ENCODE peak calls at places on chromosomes 1 and 21, in ten cellular contexts. N is right lobe of liver; S is cardiac fibroblast; V is MCF 10A; U is lower lobe of right lung; T is mucosa of descending colon; P is fibroblast of lung; F is CD8-positive, alpha-beta T cell; Q is brain microvascular endothelial cell; E is progenitor cell of endocrine pancreas. W is an unnamed sample.

GRCh38 chr1:46637444-46638083 is 21.0 kb upstream of the MOB3C start:
- DNase-seq in N (no peak), F (no peak), E (no peak), S (no peak), U (no peak), T (no peak), V (no peak), Q (no peak), P (no peak), W (no peak)

GRCh38 chr1:201095581-201096531 is 16.4 kb downstream of the CACNA1S start:
- DNase-seq in P (peak), T (no peak), U (no peak), Q (no peak), N (no peak), V (no peak), E (no peak), F (no peak), S (no peak), W (no peak)

GRCh38 chr1:167305705-167306277 is 85.1 kb downstream of the POU2F1 start:
- DNase-seq in V (peak), E (no peak), T (peak), F (no peak), Q (no peak), U (no peak), P (no peak), N (no peak), S (no peak), W (no peak)

GRCh38 chr1:154971341-154971998 is 923 bp upstream of the SHC1 start:
- DNase-seq in E (no peak), U (no peak), P (no peak), Q (peak), N (peak), F (no peak), V (peak), S (no peak), T (no peak), W (no peak)

GRCh38 chr1:244896550-244896949 is 32.2 kb upstream of the HNRNPU start:
- DNase-seq in N (no peak), S (peak), Q (peak), P (peak), V (peak), T (no peak), F (no peak), U (no peak), E (no peak), W (no peak)

GRCh38 chr1:110948038-110948810 is 15.5 kb downstream of the LRIF1 start:
- DNase-seq in E (no peak), V (no peak), T (no peak), N (no peak), Q (peak), S (peak), U (no peak), P (peak), F (no peak), W (no peak)

GRCh38 chr21:45873866-45874265 is 107.7 kb upstream of the COL6A1 start:
- DNase-seq in T (no peak), N (peak), F (no peak), S (no peak), E (no peak), P (no peak), U (peak), V (no peak), Q (no peak), W (no peak)

GRCh38 chr1:45685308-45686080 is 839 bp downstream of the GPBP1L1 start:
- DNase-seq in F (no peak), P (no peak), E (no peak), V (peak), T (no peak), Q (peak), U (no peak), S (no peak), N (no peak), W (no peak)

GRCh38 chr1:26411624-26412074 is 1.0 kb downstream of the LIN28A start:
- DNase-seq in E (peak), T (no peak), U (no peak), N (no peak), S (no peak), V (no peak), P (no peak), Q (no peak), F (no peak), W (no peak)

GRCh38 chr1:212951058-212951923 is 950 bp downstream of the VASH2 start:
- DNase-seq in P (peak), E (peak), V (no peak), F (no peak), Q (no peak), T (no peak), U (no peak), S (no peak), N (no peak), W (no peak)

GRCh38 chr1:111334169-111334568 is 43.5 kb downstream of the CHIA start:
- DNase-seq in N (no peak), S (peak), T (no peak), P (peak), U (no peak), Q (peak), E (no peak), V (peak), F (peak), W (peak)

GRCh38 chr1:79457825-79458224 is 451.3 kb upstream of the ADGRL4 start:
- DNase-seq in S (no peak), F (no peak), N (no peak), P (no peak), U (no peak), T (no peak), Q (no peak), V (no peak), E (no peak), W (no peak)

GRCh38 chr1:193275773-193276172 is 89.4 kb upstream of the B3GALT2 start:
- DNase-seq in Q (no peak), P (no peak), F (no peak), S (no peak), E (no peak), N (no peak), U (no peak), T (no peak), V (no peak), W (no peak)

GRCh38 chr1:190022709-190023108 is 455.0 kb downstream of the BRINP3 start:
- DNase-seq in E (no peak), N (no peak), S (no peak), F (no peak), T (no peak), U (no peak), V (peak), P (peak), Q (no peak), W (no peak)

GRCh38 chr1:101247404-101248287 is 10.8 kb downstream of the S1PR1 start:
- DNase-seq in S (no peak), Q (no peak), N (no peak), E (no peak), V (no peak), U (no peak), T (no peak), F (no peak), P (no peak), W (no peak)

GRCh38 chr1:225999227-225999911 is at the start of gene SDE2:
- DNase-seq in N (peak), F (peak), T (peak), V (peak), U (peak), E (peak), P (peak), S (peak), Q (peak), W (peak)

GRCh38 chr1:14486401-14487110 is 111.9 kb upstream of the KAZN start:
- DNase-seq in P (peak), T (no peak), N (no peak), U (no peak), V (peak), E (no peak), S (peak), F (no peak), Q (peak), W (peak)

GRCh38 chr1:55694297-55694696 is 479.1 kb upstream of the USP24 start:
- DNase-seq in S (peak), Q (peak), U (no peak), P (peak), F (no peak), T (no peak), N (no peak), V (peak), E (no peak), W (peak)

GRCh38 chr1:14698206-14698605 is 99.7 kb downstream of the KAZN start:
- DNase-seq in E (no peak), P (no peak), V (no peak), S (no peak), U (no peak), Q (no peak), N (no peak), T (no peak), F (no peak), W (no peak)

GRCh38 chr1:41361028-41361494 is at the start of gene FOXO6:
- DNase-seq in U (peak), P (peak), T (peak), F (peak), V (peak), S (peak), E (peak), Q (peak), N (peak), W (peak)
- TF ChIP-seq CTCF in U (peak), P (peak), T (peak), F (no peak), V (peak), S (no peak), E (peak), Q (peak), N (peak), W (peak)

DNA sequence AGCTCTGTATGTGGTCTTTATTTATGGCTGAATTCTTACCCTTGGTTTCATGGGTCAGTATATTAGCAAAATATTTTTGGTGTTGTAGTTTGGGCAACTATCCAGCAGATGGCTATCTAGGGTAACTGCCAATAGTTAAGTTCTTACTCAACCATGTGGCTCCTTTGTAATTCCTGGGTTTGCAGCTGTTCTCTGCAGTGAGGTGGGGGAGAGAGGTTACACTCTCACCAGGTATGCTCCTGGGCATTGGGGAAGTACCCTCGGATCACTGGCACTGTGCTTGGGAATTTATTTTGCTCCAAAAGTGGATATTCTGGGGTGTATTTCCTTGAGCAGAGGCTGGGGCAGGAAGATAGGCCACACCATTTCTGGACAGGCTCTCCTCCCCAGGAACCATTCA is 436.7 kb upstream of the TMPRSS15 start:
- DNase-seq in U (no peak), S (no peak), Q (peak), V (peak), P (no peak), F (no peak), N (no peak), E (no peak), T (no peak), W (peak)
- TF ChIP-seq CTCF in U (no peak), S (peak), Q (peak), V (peak), P (no peak), F (no peak), N (no peak), E (peak), T (no peak), W (peak)

DNA sequence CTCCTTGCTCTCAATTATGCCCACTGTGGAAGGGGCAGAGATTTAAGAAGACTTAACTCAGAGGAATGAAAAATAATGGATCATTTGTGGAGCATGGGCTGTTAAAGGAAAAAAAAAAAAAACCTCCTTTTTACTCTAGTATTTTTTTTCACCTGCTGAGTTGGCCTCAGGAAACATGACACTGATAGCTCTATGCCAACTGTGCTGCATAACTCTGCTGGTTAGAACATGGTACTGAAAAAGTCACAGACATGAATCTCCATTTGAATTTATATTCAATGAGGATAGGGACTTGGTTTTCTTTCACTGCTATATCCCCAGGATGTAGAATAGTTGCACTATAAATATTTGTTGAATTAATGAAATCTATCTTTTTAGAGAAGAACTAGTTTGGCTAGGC is 86.2 kb upstream of the KIAA0040 start:
- DNase-seq in T (no peak), S (no peak), P (no peak), Q (no peak), V (no peak), N (no peak), F (no peak), E (no peak), U (no peak), W (no peak)
- TF ChIP-seq CTCF in T (no peak), S (no peak), P (no peak), Q (no peak), V (no peak), N (no peak), F (no peak), E (no peak), U (no peak), W (no peak)

DNA sequence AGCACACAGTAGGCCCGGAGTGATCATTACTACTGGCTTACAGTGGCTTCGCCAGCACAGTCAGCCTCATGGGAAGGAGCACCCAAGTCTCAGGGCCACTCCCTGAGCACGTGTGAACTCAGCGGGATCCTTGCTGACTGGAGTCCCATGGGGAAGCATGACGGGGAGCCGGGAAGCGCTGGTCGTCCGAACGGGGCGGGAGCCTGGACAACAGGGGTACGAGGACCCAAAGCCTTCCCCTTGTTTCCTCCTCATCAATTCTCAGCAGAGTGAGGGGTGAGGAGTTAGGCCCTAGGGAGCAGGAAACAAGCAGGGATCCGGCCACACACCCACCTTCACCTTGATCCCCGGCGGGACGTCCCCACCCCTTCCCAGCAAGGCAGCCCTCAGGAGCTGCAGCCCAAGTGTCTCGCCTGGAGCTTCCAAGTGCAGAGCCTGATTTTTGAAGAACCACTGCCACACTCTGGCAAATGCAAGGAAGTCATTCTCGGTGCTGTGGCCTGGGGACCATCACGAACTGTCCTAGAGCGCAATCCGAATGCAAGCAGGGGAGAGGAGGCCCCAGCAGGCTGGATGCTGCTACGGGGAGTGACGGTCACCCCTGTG is 35.5 kb downstream of the TOMM20 start:
- DNase-seq in V (no peak), N (no peak), U (no peak), F (no peak), E (peak), T (peak), P (peak), Q (peak), S (peak), W (no peak)
- TF ChIP-seq CTCF in V (no peak), N (no peak), U (no peak), F (no peak), E (no peak), T (no peak), P (no peak), Q (peak), S (peak), W (peak)